ENCODE peak calls at places on chromosomes 1 and 21, in nine cellular contexts. Y, K, H, X, E, A, M, F and P are unnamed samples.

GRCh38 chr1:213067366-213067765 is 16.3 kb downstream of the RPS6KC1 start:
- DNase-seq in Y (no peak), K (no peak), H (no peak), X (no peak), E (no peak), A (no peak), M (no peak), F (no peak), P (no peak)

GRCh38 chr1:161511756-161512060 is 6.5 kb downstream of the FCGR2A start:
- DNase-seq in Y (no peak), K (no peak), H (no peak), X (no peak), E (no peak), A (no peak), M (no peak), F (no peak), P (no peak)

GRCh38 chr1:28449904-28450303 is 55.9 kb upstream of the RCC1 start:
- DNase-seq in Y (no peak), K (no peak), H (peak), X (no peak), E (no peak), A (no peak), M (no peak), F (no peak), P (no peak)

GRCh38 chr1:51044834-51045233 is 57.2 kb upstream of the C1orf185 start:
- DNase-seq in Y (no peak), K (no peak), H (peak), X (no peak), E (peak), A (no peak), M (no peak), F (no peak), P (no peak)

GRCh38 chr1:2777428-2778219 is 23.9 kb downstream of the TTC34 start:
- DNase-seq in Y (no peak), K (peak), H (no peak), X (no peak), E (no peak), A (no peak), M (peak), F (peak), P (no peak)

GRCh38 chr1:186139706-186140105 is 235.3 kb downstream of the TPR start:
- DNase-seq in Y (no peak), K (no peak), H (no peak), X (no peak), E (peak), A (no peak), M (no peak), F (no peak), P (no peak)

GRCh38 chr21:34274001-34274400 is 89.8 kb upstream of the KCNE2 start:
- DNase-seq in Y (no peak), K (no peak), H (no peak), X (no peak), E (no peak), A (no peak), M (no peak), F (no peak), P (no peak)

GRCh38 chr1:42756956-42757891 is 9.6 kb downstream of the P3H1 start:
- DNase-seq in Y (no peak), K (no peak), H (peak), X (peak), E (peak), A (no peak), M (no peak), F (no peak), P (peak)

GRCh38 chr1:84133479-84133878 is 10.6 kb upstream of the PRKACB start:
- DNase-seq in Y (no peak), K (no peak), H (no peak), X (no peak), E (no peak), A (no peak), M (peak), F (no peak), P (no peak)

GRCh38 chr1:181918893-181919728 is 142.4 kb downstream of the ZNF648 start:
- DNase-seq in Y (no peak), K (no peak), H (no peak), X (peak), E (no peak), A (no peak), M (no peak), F (no peak), P (no peak)

GRCh38 chr1:93814059-93814794 is 64.8 kb downstream of the DNTTIP2 start:
- DNase-seq in Y (peak), K (peak), H (peak), X (peak), E (peak), A (peak), M (no peak), F (no peak), P (peak)

GRCh38 chr1:172277277-172277676 is 143.2 kb upstream of the C1orf105 start:
- DNase-seq in Y (no peak), K (no peak), H (no peak), X (no peak), E (peak), A (no peak), M (no peak), F (no peak), P (no peak)

GRCh38 chr21:20591294-20591693 is 406.9 kb upstream of the NCAM2 start:
- DNase-seq in Y (no peak), K (no peak), H (no peak), X (no peak), E (peak), A (no peak), M (no peak), F (no peak), P (no peak)

GRCh38 chr1:205182930-205183329 is 28.6 kb downstream of the DSTYK start:
- DNase-seq in Y (no peak), K (no peak), H (no peak), X (no peak), E (peak), A (no peak), M (no peak), F (no peak), P (no peak)

GRCh38 chr1:205186191-205186590 is 25.3 kb downstream of the DSTYK start:
- DNase-seq in Y (no peak), K (no peak), H (no peak), X (no peak), E (no peak), A (no peak), M (no peak), F (no peak), P (no peak)

GRCh38 chr1:205187420-205187819 is 24.1 kb downstream of the DSTYK start:
- DNase-seq in Y (no peak), K (no peak), H (no peak), X (no peak), E (no peak), A (no peak), M (no peak), F (no peak), P (no peak)

GRCh38 chr1:205179842-205180241 is 31.7 kb downstream of the DSTYK start:
- DNase-seq in Y (no peak), K (no peak), H (no peak), X (no peak), E (peak), A (no peak), M (no peak), F (no peak), P (no peak)

GRCh38 chr1:205183676-205184335 is 27.7 kb downstream of the DSTYK start:
- DNase-seq in Y (no peak), K (no peak), H (no peak), X (no peak), E (peak), A (no peak), M (no peak), F (no peak), P (no peak)
- TF ChIP-seq CTCF in Y (no peak), K (no peak), H (no peak), X (no peak), E (no peak), A (no peak), M (no peak), F (no peak), P (no peak)

GRCh38 chr21:38202811-38203210 is 54.0 kb upstream of the KCNJ15 start:
- DNase-seq in Y (no peak), K (no peak), H (no peak), X (no peak), E (no peak), A (no peak), M (no peak), F (no peak), P (no peak)
- TF ChIP-seq CTCF in Y (no peak), K (no peak), H (no peak), X (no peak), E (no peak), A (no peak), M (no peak), F (no peak), P (no peak)

GRCh38 chr1:97186381-97186780 is 464.8 kb downstream of the PTBP2 start:
- DNase-seq in Y (no peak), K (no peak), H (no peak), X (no peak), E (peak), A (no peak), M (no peak), F (no peak), P (no peak)
- TF ChIP-seq CTCF in Y (no peak), K (peak), H (peak), X (no peak), E (peak), A (no peak), M (no peak), F (no peak), P (no peak)

DNA sequence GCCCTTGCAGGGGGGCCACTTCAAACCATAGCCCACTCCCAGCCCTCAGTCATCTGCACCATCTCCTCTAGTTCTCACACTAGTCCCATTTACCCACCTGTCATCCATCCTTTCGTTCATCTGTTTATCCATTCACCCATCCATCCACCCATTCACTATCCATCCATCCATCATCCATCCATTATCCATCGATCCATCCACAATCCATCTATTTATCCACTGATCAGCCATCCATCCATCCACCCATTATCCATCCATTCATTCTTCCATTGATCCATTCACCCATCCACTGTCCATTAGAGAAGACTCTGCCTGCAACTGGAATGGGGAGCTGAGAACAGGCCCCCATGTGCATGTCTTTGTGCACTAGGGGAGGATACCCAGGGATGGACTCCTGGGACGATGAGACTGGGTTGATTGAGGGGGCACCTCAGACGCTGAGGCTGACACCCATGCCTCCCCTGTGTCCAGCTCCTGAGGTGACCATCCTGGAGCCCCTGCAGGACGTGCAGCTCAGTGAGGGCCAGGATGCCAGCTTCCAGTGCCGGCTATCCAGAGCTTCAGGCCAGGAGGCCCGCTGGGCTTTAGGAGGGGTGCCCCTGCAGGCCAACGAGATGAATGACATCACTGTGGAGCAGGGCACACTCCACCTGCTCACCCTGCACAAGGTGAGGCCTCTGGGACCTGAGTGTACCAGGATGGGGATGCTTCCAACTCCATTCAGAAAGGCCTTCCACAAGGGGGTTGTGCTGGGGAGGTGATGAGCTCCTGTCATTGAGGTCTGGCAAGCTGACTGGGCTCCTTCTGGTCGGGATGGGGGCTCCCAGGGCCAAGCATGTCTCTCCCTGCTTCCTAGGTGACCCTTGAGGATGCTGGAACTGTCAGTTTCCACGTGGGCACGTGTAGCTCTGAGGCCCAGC is 97.7 kb downstream of the TRIM11 start:
- DNase-seq in Y (no peak), K (peak), H (peak), X (no peak), E (no peak), A (no peak), M (no peak), F (peak), P (no peak)
- TF ChIP-seq CTCF in Y (no peak), K (no peak), H (no peak), X (no peak), E (no peak), A (no peak), M (no peak), F (no peak), P (no peak)

DNA sequence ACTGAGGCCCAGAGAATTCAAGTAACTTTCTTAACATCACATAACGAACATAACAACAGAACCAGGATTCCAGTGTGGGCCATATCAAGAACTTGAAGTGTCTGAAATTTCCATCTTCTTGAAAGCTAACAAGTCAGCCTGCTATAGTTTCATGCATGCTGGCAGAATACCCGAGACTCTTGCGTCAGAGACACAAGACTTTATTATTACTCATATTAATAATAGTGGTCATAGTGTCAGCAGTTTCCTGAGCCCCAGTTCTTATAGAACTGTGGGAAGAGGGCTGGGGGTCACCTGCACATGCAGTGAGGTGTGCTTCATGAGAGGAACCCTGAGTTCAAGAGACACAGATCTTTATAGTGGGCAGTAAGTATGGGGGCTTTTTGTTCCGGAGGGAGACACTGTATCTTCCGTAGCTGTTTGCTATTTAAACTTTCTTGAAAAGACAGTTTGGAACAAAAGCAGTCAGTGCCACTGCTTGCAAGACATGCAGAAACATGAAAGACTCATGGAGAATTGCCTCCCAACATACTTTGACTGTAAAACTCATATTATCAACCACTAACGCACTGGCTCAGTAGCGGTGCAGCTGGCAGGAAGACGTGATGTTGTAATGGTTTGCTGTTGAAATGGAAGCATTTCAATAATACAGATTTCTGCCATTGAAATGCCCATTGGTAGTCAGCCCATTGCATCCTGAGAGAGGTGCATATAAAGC is 339.2 kb downstream of the ADGRL2 start:
- DNase-seq in Y (no peak), K (no peak), H (no peak), X (no peak), E (peak), A (no peak), M (no peak), F (no peak), P (no peak)
- TF ChIP-seq CTCF in Y (no peak), K (no peak), H (no peak), X (no peak), E (no peak), A (no peak), M (no peak), F (no peak), P (no peak)

GRCh38 chr1:153612755-153613331 is at the start of gene S100A16:
- DNase-seq in Y (peak), K (peak), H (no peak), X (peak), E (peak), A (peak), M (peak), F (peak), P (no peak)
- TF ChIP-seq CTCF in Y (no peak), K (no peak), H (no peak), X (no peak), E (no peak), A (no peak), M (no peak), F (no peak), P (no peak)

GRCh38 chr1:157497284-157497683 is 55.0 kb downstream of the FCRL5 start:
- DNase-seq in Y (no peak), K (no peak), H (no peak), X (no peak), E (no peak), A (no peak), M (no peak), F (no peak), P (no peak)

GRCh38 chr1:157495285-157495684 is 57.0 kb downstream of the FCRL5 start:
- DNase-seq in Y (no peak), K (peak), H (no peak), X (no peak), E (no peak), A (no peak), M (no peak), F (no peak), P (no peak)

GRCh38 chr1:157496121-157496526 is 56.2 kb downstream of the FCRL5 start:
- DNase-seq in Y (peak), K (peak), H (peak), X (peak), E (peak), A (no peak), M (no peak), F (no peak), P (no peak)

GRCh38 chr1:157490337-157491165 is 61.8 kb downstream of the FCRL5 start:
- DNase-seq in Y (peak), K (no peak), H (peak), X (peak), E (peak), A (peak), M (no peak), F (peak), P (peak)

DNA sequence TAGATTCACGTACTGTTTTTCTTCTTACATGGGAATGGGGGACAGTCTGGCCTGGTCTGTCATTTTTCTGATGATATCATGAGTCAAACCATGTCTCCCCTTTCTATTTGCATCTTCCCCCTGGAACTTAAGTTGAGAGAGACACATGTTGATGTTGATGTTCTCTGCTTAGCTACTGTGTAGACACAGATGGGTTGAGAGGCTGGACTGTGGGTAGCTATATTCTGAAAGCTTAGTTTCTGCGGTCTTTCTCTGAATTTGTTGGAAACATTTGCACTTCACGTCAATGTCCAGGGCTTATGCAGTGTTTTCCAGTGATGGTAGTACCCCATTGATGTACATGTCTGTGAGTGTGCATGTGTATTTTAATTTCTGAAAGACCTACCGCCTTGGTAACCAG is 58.2 kb downstream of the FCRL5 start:
- DNase-seq in Y (no peak), K (no peak), H (no peak), X (no peak), E (no peak), A (no peak), M (no peak), F (no peak), P (no peak)
- TF ChIP-seq CTCF in Y (no peak), K (no peak), H (no peak), X (no peak), E (no peak), A (no peak), M (no peak), F (no peak), P (no peak)